ENCODE peak calls at places on chromosomes 2 and 18, in seven cellular contexts. U is ovary, R is HCT116, Z is uterus, T is right lobe of liver, J is sigmoid colon, C is testis. M is an unnamed sample.

GRCh38 chr2:31334311-31335026 is 80.1 kb downstream of the XDH start:
- DNase-seq in C (no peak), T (no peak), Z (no peak), R (no peak), J (no peak), U (no peak), M (no peak)

GRCh38 chr2:120522151-120522751 is 176.3 kb downstream of the INHBB start:
- DNase-seq in Z (no peak), U (peak; percentile 46), R (no peak), T (no peak), J (no peak), C (peak; percentile 85), M (no peak)

GRCh38 chr2:160076935-160077334 is 14.5 kb upstream of the PLA2R1 start:
- DNase-seq in Z (no peak), R (no peak), T (no peak), C (no peak), U (no peak), J (no peak), M (no peak)

GRCh38 chr2:69253893-69254292 is 133.1 kb downstream of the GFPT1 start:
- DNase-seq in T (no peak), J (peak; percentile 82), U (no peak), Z (peak; percentile 52), R (no peak), C (no peak), M (peak; percentile 43)

GRCh38 chr2:96271995-96272394 is 6.0 kb downstream of the CIAO1 start:
- DNase-seq in J (no peak), Z (no peak), U (no peak), R (no peak), T (no peak), C (no peak), M (no peak)

GRCh38 chr2:62364786-62365185 is 141.2 kb downstream of the TMEM17 start:
- DNase-seq in T (no peak), C (no peak), Z (no peak), U (no peak), R (no peak), J (no peak), M (no peak)

GRCh38 chr18:61975526-61976326 is 82.9 kb upstream of the RNF152 start:
- DNase-seq in Z (no peak), J (no peak), T (no peak), U (no peak), R (no peak), C (no peak), M (no peak)

GRCh38 chr2:161681043-161681442 is 56.8 kb downstream of the SLC4A10 start:
- DNase-seq in J (no peak), T (no peak), Z (no peak), C (no peak), U (no peak), R (peak; percentile 57), M (no peak)

GRCh38 chr2:25041307-25041927 is 459 bp upstream of the EFR3B start:
- DNase-seq in U (peak; percentile 60), J (peak; percentile 80), T (peak; percentile 68), C (peak; percentile 49), R (peak; percentile 50), Z (peak; percentile 54), M (peak; percentile 24)

GRCh38 chr2:54652540-54652939 is 70.9 kb upstream of the EML6 start:
- DNase-seq in C (no peak), R (no peak), J (no peak), T (no peak), Z (no peak), U (no peak), M (no peak)

GRCh38 chr2:127193948-127194267 is 26.2 kb downstream of the CYP27C1 start:
- DNase-seq in J (no peak), Z (no peak), U (no peak), C (no peak), R (no peak), T (no peak), M (no peak)

GRCh38 chr2:74887445-74887951 is 53.6 kb downstream of the HK2 start:
- DNase-seq in Z (no peak), R (no peak), C (no peak), T (no peak), U (no peak), J (no peak), M (no peak)

GRCh38 chr2:10777842-10778723 is 34.5 kb downstream of the PDIA6 start:
- DNase-seq in R (no peak), T (no peak), U (no peak), C (peak; percentile 10), Z (no peak), J (peak; percentile 47), M (no peak)

GRCh38 chr2:215428060-215428910 is 7.6 kb downstream of the FN1 start:
- DNase-seq in J (no peak), R (no peak), T (no peak), U (no peak), Z (no peak), C (no peak), M (no peak)

GRCh38 chr2:218605438-218605837 is 2.3 kb upstream of the PLCD4 start:
- DNase-seq in R (no peak), U (no peak), Z (no peak), J (no peak), C (peak; percentile 18), T (no peak), M (no peak)

DNA sequence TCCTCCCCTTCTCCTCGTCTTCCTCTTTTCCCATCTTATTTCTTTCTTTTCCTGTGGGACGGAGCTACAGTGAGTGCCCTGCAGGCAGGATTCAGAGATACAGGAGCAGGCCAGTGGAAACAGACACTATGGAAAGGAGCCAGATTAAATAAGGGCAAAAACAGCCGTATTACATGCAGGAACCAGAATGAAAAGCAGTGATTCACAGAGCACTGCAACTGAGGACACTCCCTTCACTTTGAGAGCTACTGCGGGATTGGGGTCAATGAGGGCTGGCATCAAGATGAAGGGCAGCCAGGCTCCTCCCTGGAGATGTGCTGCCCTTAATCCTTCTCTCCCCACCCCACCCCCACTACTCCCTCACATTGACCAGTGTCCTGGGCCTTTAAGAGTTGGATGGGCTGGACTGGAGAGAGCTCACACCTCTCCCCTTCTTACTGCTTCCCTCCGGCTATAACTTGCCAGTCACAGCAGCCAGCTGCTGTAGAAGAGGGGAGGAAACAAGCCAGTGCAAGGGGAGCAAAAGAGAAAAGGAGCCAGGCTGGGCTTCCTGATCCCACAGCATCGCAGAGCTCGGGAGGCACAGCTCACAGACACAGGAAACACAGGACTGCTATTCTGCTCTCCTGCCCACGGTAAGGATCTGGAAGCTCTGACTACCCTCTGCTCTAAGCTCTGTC is at the start of gene PLCD4:
- DNase-seq in U (peak; percentile 14), R (no peak), J (peak; percentile 89), T (no peak), C (no peak), Z (no peak), M (no peak)
- TF ChIP-seq POLR2A in U (no peak), R (no peak), J (peak; percentile 43), T (no peak), C (no peak), Z (no peak), M (no peak)

GRCh38 chr2:48268671-48269070 is 261.3 kb upstream of the STON1 start:
- DNase-seq in T (no peak), R (no peak), U (no peak), Z (no peak), J (no peak), C (no peak), M (no peak)
- H3K27ac ChIP-seq in T (peak overlapping the region; percentile 21), R (no peak overlapping the region), U (no peak overlapping the region), Z (no peak overlapping the region), J (no peak overlapping the region), C (no peak overlapping the region), M (no peak overlapping the region)

GRCh38 chr18:10524507-10525425 is 1.1 kb upstream of the NAPG start:
- DNase-seq in C (no peak), J (peak; percentile 80), Z (peak; percentile 42), U (no peak), R (no peak), T (no peak), M (no peak)

GRCh38 chr18:10523544-10523943 is 2.3 kb upstream of the NAPG start:
- DNase-seq in T (no peak), Z (no peak), J (no peak), U (no peak), C (no peak), R (no peak), M (no peak)

GRCh38 chr18:10528439-10528838 is 2.6 kb downstream of the NAPG start:
- DNase-seq in T (no peak), Z (no peak), C (no peak), J (no peak), U (no peak), R (no peak), M (no peak)

GRCh38 chr18:10526211-10526949 is 553 bp downstream of the NAPG start:
- DNase-seq in T (peak; percentile 82), Z (peak; percentile 68), U (peak; percentile 69), J (peak; percentile 81), C (peak; percentile 60), R (no peak), M (peak; percentile 24)

DNA sequence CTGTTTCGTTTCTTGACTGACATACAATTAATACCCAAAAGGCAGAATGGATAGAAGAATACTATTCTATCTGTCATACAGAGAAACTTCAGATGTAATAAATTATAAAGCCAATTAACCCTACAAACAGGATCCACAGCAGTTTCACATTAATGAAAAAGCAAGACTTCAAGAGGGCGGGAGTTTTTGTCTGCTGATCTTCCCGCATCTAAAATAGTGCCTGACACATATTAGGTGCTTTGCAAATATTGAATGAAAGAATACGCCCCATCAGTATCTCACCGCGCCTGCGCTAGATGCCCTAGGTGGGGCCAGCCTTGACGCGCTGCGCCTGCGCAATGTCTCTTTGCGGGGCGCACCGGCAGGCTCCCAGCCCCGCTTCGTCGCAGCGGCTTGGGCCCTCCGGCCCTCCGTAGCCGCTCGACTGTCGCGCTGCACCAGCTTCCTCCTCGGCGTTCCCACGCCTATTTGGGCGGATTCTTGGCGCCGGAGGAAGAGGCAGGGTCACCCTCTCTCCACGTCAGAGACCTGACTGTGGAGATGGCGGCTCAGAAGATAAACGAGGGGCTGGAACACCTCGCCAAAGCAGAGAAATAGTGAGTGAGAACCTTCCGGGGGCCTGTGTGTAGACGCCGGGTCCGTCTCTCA is at the start of gene NAPG:
- DNase-seq in R (peak; percentile 83), J (peak; percentile 96), C (peak; percentile 90), T (peak; percentile 94), Z (peak; percentile 90), U (peak; percentile 87), M (peak; percentile 78)
- TF ChIP-seq POLR2A in R (no peak), J (no peak), C (no peak), T (peak; percentile 46), Z (no peak), U (peak; percentile 27), M (peak; percentile 38)

DNA sequence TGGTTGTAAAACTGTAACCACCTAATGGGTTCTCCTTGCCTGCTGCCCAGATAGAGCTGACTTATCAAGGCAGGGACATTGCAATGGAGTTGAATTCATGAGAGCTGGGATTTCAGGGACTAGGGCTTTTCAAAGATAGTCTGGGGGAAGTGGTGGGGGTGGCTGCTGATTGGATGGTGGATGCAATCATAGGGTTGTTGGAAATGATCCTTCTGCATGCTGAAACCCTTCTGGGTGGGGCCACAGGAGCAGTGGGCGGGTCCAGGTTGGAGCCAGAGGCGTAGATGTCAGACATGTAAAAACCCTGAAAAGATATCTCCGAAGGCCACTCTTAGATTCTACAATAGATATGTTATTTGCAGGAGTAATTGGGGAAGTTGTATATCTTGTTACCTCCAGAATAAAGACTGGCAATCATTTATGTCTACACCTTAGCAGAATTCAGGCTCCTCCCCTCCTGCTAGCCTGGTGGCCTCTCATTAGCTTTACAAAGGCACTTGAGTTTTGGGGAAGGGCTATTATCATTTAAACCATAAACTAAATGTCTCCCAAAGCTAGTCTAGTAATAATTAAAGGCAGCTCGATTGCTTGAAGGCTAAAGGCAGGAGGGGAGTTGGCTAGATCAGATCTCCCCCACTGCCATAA is 8.2 kb upstream of the FAM98A start:
- DNase-seq in U (no peak), T (no peak), C (peak; percentile 80), R (no peak), Z (no peak), J (no peak), M (no peak)
- H3K27ac ChIP-seq in U (no peak overlapping the region), T (no peak overlapping the region), C (peak overlapping the region; percentile 78), R (no peak overlapping the region), Z (peak overlapping the region; percentile 55), J (no peak overlapping the region), M (no peak overlapping the region)